ENCODE peak calls at places on chromosomes 7 and 10, in nine cellular contexts. H, K, X, A, L, Y, I, T and B are unnamed samples.

GRCh38 chr10:3476186-3476585 is 303.6 kb upstream of the PITRM1 start:
- DNase-seq in X (no peak), L (no peak), Y (no peak), I (no peak), K (no peak), T (peak), A (no peak), H (no peak), B (no peak)

GRCh38 chr7:29987083-29987482 is 2.5 kb downstream of the SCRN1 start:
- DNase-seq in H (no peak), A (no peak), T (peak), I (no peak), K (no peak), L (peak), X (no peak), Y (no peak), B (no peak)

GRCh38 chr7:69738396-69738889 is 140.2 kb downstream of the AUTS2 start:
- DNase-seq in T (no peak), X (peak), Y (no peak), K (no peak), L (peak), I (peak), A (peak), H (no peak), B (peak)

GRCh38 chr10:115063702-115064479 is 29.3 kb upstream of the ATRNL1 start:
- DNase-seq in T (peak), L (peak), K (no peak), Y (no peak), I (no peak), A (no peak), H (no peak), X (no peak), B (no peak)

GRCh38 chr10:132539894-132540293 is 2.3 kb downstream of the INPP5A start:
- DNase-seq in X (no peak), K (no peak), Y (no peak), I (no peak), H (no peak), A (peak), L (peak), T (peak), B (no peak)

GRCh38 chr10:33055636-33056035 is 97.6 kb upstream of the ITGB1 start:
- DNase-seq in I (no peak), A (no peak), T (peak), Y (no peak), H (no peak), K (no peak), X (no peak), L (no peak), B (no peak)

GRCh38 chr10:76052798-76053473 is 621.5 kb downstream of the LRMDA start:
- DNase-seq in H (no peak), A (no peak), K (no peak), T (no peak), X (no peak), I (no peak), L (no peak), Y (no peak), B (no peak)

GRCh38 chr7:23373151-23374004 is 74.2 kb downstream of the MALSU1 start:
- DNase-seq in T (peak), Y (no peak), I (no peak), H (no peak), L (peak), K (no peak), A (no peak), X (peak), B (peak)

GRCh38 chr7:85001493-85002345 is 185.1 kb downstream of the SEMA3D start:
- DNase-seq in H (no peak), I (peak), L (no peak), X (no peak), A (no peak), T (no peak), Y (no peak), K (no peak), B (no peak)

GRCh38 chr10:662686-663465 is 26.6 kb downstream of the DIP2C start:
- DNase-seq in A (no peak), Y (no peak), T (no peak), I (no peak), X (no peak), H (no peak), K (no peak), L (no peak), B (no peak)

GRCh38 chr7:151689196-151689971 is 169.7 kb upstream of the RHEB start:
- DNase-seq in K (no peak), I (no peak), T (no peak), X (no peak), A (no peak), Y (peak), L (no peak), H (no peak), B (no peak)

GRCh38 chr10:49691588-49691987 is 12.1 kb downstream of the C10orf53 start:
- DNase-seq in H (no peak), T (no peak), L (no peak), I (no peak), K (no peak), A (no peak), Y (no peak), X (no peak), B (no peak)

GRCh38 chr7:36287371-36288241 is 102.1 kb upstream of the ANLN start:
- DNase-seq in T (no peak), I (no peak), L (no peak), K (no peak), H (no peak), X (peak), A (no peak), Y (peak), B (no peak)
- TF ChIP-seq CTCF in T (no peak), I (no peak), L (no peak), K (no peak), H (no peak), X (no peak), A (no peak), Y (no peak), B (no peak)

GRCh38 chr10:61140765-61141392 is 196.9 kb upstream of the RHOBTB1 start:
- DNase-seq in T (peak), X (no peak), L (peak), A (no peak), K (peak), I (no peak), H (no peak), Y (no peak), B (peak)
- TF ChIP-seq CTCF in T (peak), X (peak), L (peak), A (peak), K (peak), I (peak), H (peak), Y (peak), B (peak)

GRCh38 chr10:120598377-120598776 is 141.3 kb downstream of the PLPP4 start:
- DNase-seq in Y (no peak), A (no peak), X (no peak), L (no peak), T (no peak), H (no peak), K (no peak), I (peak), B (no peak)
- TF ChIP-seq CTCF in Y (no peak), A (no peak), X (no peak), L (no peak), T (no peak), H (no peak), K (no peak), I (peak), B (no peak)

GRCh38 chr7:139827042-139827441 is 2.0 kb upstream of the TBXAS1 start:
- DNase-seq in H (no peak), Y (no peak), X (no peak), K (no peak), T (no peak), L (no peak), A (no peak), I (peak), B (no peak)
- TF ChIP-seq CTCF in H (no peak), Y (peak), X (no peak), K (no peak), T (no peak), L (no peak), A (no peak), I (peak), B (no peak)

GRCh38 chr10:60549686-60550085 is 160.0 kb upstream of the ANK3 start:
- DNase-seq in I (no peak), H (no peak), X (no peak), K (no peak), Y (no peak), L (peak), A (no peak), T (peak), B (peak)
- TF ChIP-seq CTCF in I (peak), H (peak), X (peak), K (no peak), Y (no peak), L (peak), A (peak), T (no peak), B (no peak)

DNA sequence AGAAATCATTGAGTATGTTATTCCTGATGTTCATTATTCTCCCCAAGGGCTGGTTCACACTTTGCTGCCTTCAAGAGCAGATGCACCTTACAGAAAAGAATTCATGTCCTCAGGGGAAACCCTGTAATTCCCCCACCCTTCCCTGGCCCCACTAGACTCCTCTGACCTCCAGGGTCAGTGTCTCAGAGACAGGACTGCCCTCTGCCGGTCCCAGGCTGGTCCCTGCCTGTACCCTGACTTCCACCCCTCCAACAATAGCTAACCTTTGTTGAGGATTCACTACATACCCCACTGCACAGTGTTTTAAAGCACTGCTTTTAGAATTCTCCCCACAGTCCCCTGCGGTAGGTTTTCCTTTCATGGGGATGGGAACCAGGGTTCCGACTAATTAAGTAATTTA is 4.4 kb upstream of the SEPHS1 start:
- DNase-seq in A (no peak), Y (no peak), K (peak), T (no peak), L (no peak), H (no peak), I (no peak), X (no peak), B (peak)
- TF ChIP-seq CTCF in A (no peak), Y (no peak), K (no peak), T (no peak), L (no peak), H (no peak), I (no peak), X (no peak), B (peak)

GRCh38 chr7:155002411-155003214 is at the start of gene PAXIP1:
- DNase-seq in X (peak), A (no peak), Y (peak), L (peak), T (peak), K (peak), H (peak), I (peak), B (peak)

GRCh38 chr7:154998481-154998880 is 4.4 kb downstream of the PAXIP1 start:
- DNase-seq in K (no peak), H (no peak), I (no peak), L (no peak), A (no peak), X (no peak), Y (no peak), T (no peak), B (no peak)

GRCh38 chr7:155001756-155002410 is 1.0 kb downstream of the PAXIP1 start:
- DNase-seq in T (peak), H (no peak), I (peak), L (peak), Y (no peak), X (no peak), A (no peak), K (no peak), B (peak)

GRCh38 chr7:155003215-155003999 is 483 bp upstream of the PAXIP1 start:
- DNase-seq in X (peak), A (no peak), L (peak), T (peak), Y (peak), H (peak), I (peak), K (peak), B (peak)

DNA sequence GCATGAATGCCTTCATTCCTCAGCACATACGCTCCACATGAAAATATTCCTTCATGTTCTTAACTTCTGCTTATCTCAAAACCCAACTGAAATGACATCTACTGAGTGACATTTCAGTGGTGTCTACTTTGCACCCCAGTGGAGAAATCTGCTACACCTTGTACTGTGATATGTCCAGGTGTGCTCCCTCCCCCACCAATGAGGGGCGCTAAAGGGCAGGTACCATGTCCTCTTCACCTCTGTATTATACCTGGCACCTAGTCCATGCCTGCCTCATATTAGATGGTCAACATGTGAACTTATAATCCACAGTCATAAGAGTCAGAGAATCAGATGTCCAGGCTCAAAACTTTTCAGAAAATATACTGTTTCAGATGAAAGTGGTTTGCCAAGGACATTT is 2.1 kb downstream of the PAXIP1 start:
- DNase-seq in L (no peak), X (no peak), K (no peak), T (no peak), H (no peak), A (no peak), I (peak), Y (no peak), B (no peak)
- TF ChIP-seq CTCF in L (no peak), X (no peak), K (no peak), T (no peak), H (no peak), A (no peak), I (peak), Y (no peak), B (no peak)

DNA sequence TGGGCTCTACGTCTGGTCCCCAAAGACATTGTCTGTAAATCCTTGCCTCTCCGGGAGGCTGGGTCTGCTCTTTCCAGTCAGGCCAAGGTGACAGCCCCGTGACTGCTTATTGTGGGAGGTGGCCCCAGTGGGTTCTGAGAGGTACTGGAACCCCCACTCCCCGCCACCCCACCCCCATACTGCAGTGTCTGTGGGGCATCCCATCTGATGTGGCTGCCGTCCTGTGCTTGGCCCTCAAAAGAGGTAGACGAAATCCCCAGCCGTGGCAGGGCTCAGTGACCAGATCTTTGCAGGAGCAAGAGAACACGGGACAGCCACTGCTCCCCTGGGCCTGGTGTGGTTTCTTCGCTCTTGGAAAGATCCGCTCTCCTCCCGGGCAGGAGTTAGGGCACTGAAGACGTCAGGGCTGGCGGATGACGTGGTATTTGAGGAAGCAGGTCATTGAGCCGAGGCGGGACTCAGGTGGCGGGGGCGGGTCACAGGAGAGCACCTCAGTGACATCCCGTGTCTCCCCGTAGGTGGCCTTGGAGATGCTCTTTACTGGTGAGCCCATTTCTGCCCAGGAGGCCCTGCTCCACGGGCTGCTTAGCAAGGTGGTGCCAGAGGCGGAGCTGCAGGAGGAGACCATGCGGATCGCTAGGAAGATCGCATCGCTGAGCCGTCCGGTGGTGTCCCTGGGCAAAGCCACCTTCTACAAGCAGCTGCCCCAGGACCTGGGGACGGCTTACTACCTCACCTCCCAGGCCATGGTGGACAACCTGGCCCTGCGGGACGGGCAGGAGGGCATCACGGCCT is 20.7 kb downstream of the ECHDC3 start:
- DNase-seq in L (no peak), A (no peak), Y (no peak), X (no peak), H (peak), I (no peak), K (no peak), T (no peak), B (no peak)
- TF ChIP-seq CTCF in L (no peak), A (no peak), Y (no peak), X (no peak), H (no peak), I (no peak), K (no peak), T (no peak), B (no peak)